ENCODE peak calls at places on chromosomes 12 and 14, in five cellular contexts. One of them, this sample, is unnamed.

GRCh38 chr12:104057771-104058197 is 6.5 kb upstream of the HCFC2 start:
- DNase-seq in transverse colon: no peak
- DNase-seq in spleen: no peak
- DNase-seq in K562: peak
- DNase-seq in H1: peak
- DNase-seq in this sample: no peak

GRCh38 chr12:75982974-75983660 is 48.5 kb downstream of the PHLDA1 start:
- DNase-seq in H1: no peak
- DNase-seq in transverse colon: no peak
- DNase-seq in spleen: no peak
- DNase-seq in K562: no peak
- DNase-seq in this sample: no peak

GRCh38 chr12:8157484-8158198 is 826 bp downstream of the ZNF705A start:
- DNase-seq in spleen: no peak
- DNase-seq in H1: no peak
- DNase-seq in K562: no peak
- DNase-seq in transverse colon: no peak
- DNase-seq in this sample: no peak

GRCh38 chr14:26281280-26281998 is 316.4 kb downstream of the NOVA1 start:
- DNase-seq in K562: peak
- DNase-seq in transverse colon: no peak
- DNase-seq in H1: no peak
- DNase-seq in spleen: no peak
- DNase-seq in this sample: peak

GRCh38 chr12:64221656-64222010 is 463 bp downstream of the KICS2 start:
- DNase-seq in H1: peak
- DNase-seq in K562: peak
- DNase-seq in transverse colon: peak
- DNase-seq in spleen: peak
- DNase-seq in this sample: peak

GRCh38 chr12:64404470-64405446 is 566 bp downstream of the XPOT start:
- DNase-seq in spleen: no peak
- DNase-seq in transverse colon: peak
- DNase-seq in H1: peak
- DNase-seq in K562: peak
- DNase-seq in this sample: peak

GRCh38 chr12:32312049-32312670 is 87.2 kb upstream of the FGD4 start:
- DNase-seq in H1: no peak
- DNase-seq in transverse colon: no peak
- DNase-seq in K562: no peak
- DNase-seq in spleen: no peak
- DNase-seq in this sample: no peak

GRCh38 chr14:59427653-59428578 is 37.3 kb downstream of the GPR135 start:
- DNase-seq in transverse colon: no peak
- DNase-seq in H1: no peak
- DNase-seq in K562: no peak
- DNase-seq in spleen: peak
- DNase-seq in this sample: peak

GRCh38 chr14:68633131-68633991 is 159.5 kb downstream of the ZFP36L1 start:
- DNase-seq in K562: no peak
- DNase-seq in H1: peak
- DNase-seq in spleen: no peak
- DNase-seq in transverse colon: no peak
- DNase-seq in this sample: no peak

GRCh38 chr14:96662116-96662901 is 134.9 kb upstream of the VRK1 start:
- DNase-seq in transverse colon: no peak
- DNase-seq in H1: peak
- DNase-seq in spleen: no peak
- DNase-seq in K562: no peak
- DNase-seq in this sample: peak

GRCh38 chr12:4191642-4192041 is 81.9 kb upstream of the CCND2 start:
- DNase-seq in H1: no peak
- DNase-seq in spleen: no peak
- DNase-seq in K562: no peak
- DNase-seq in transverse colon: no peak
- DNase-seq in this sample: no peak

GRCh38 chr12:128571906-128572305 is 251.9 kb downstream of the SLC15A4 start:
- DNase-seq in spleen: no peak
- DNase-seq in transverse colon: no peak
- DNase-seq in K562: no peak
- DNase-seq in H1: no peak
- DNase-seq in this sample: no peak
- TF ChIP-seq POLR2AphosphoS5 in spleen: no peak
- TF ChIP-seq POLR2AphosphoS5 in transverse colon: no peak
- TF ChIP-seq POLR2AphosphoS5 in K562: no peak
- TF ChIP-seq POLR2AphosphoS5 in H1: no peak
- TF ChIP-seq POLR2AphosphoS5 in this sample: no peak

DNA sequence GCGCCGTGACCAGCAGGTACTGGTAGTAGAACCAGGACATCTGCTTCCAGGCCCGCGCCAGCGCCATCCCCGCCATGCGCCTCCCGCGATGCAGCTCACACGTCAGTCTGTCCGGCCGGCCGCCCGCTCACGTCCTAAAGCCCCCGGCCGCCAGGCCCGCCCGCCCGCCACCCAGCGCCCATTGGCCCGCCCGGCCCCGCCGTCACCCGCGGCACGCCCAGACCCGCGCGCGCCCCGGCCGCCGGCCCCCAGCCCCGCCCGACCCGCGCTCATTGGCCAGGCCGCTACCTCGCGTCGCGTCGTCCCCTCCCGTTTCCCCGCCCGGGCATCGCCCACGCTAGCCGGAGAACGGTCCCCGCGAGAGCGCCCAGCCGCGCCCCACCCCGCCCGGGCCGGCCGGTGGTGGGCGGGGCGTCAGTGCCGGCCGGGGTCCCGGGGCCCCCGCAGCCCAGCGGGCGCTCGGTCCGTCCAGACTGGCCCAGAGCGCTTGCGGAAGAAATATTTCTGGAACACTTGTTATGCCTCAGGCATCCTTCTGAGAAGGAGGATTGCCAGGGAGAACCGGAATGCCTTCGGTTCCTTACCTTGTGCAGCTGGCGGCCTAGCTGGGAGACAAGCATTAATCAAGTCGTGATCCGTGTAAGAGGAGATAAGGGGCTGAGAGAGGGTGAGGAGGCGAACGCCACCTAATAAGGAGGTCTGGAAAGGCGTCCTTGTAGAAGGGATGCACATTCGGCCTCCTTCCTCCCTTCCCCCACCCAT is at the start of gene SPTSSA:
- DNase-seq in K562: peak
- DNase-seq in spleen: peak
- DNase-seq in transverse colon: peak
- DNase-seq in H1: peak
- DNase-seq in this sample: peak
- TF ChIP-seq POLR2A in K562: peak
- TF ChIP-seq POLR2A in spleen: peak
- TF ChIP-seq POLR2A in transverse colon: peak
- TF ChIP-seq POLR2A in H1: peak
- TF ChIP-seq POLR2A in this sample: peak

GRCh38 chr12:25812295-25812694 is 146.2 kb upstream of the RASSF8 start:
- DNase-seq in transverse colon: no peak
- DNase-seq in H1: no peak
- DNase-seq in K562: no peak
- DNase-seq in spleen: no peak
- DNase-seq in this sample: no peak

GRCh38 chr12:25813843-25814242 is 144.6 kb upstream of the RASSF8 start:
- DNase-seq in transverse colon: no peak
- DNase-seq in K562: no peak
- DNase-seq in spleen: no peak
- DNase-seq in H1: no peak
- DNase-seq in this sample: no peak

GRCh38 chr12:25817166-25817565 is 141.3 kb upstream of the RASSF8 start:
- DNase-seq in transverse colon: no peak
- DNase-seq in spleen: no peak
- DNase-seq in K562: no peak
- DNase-seq in H1: no peak
- DNase-seq in this sample: no peak

GRCh38 chr12:25819713-25820112 is 138.8 kb upstream of the RASSF8 start:
- DNase-seq in transverse colon: no peak
- DNase-seq in K562: no peak
- DNase-seq in spleen: no peak
- DNase-seq in H1: no peak
- DNase-seq in this sample: no peak

DNA sequence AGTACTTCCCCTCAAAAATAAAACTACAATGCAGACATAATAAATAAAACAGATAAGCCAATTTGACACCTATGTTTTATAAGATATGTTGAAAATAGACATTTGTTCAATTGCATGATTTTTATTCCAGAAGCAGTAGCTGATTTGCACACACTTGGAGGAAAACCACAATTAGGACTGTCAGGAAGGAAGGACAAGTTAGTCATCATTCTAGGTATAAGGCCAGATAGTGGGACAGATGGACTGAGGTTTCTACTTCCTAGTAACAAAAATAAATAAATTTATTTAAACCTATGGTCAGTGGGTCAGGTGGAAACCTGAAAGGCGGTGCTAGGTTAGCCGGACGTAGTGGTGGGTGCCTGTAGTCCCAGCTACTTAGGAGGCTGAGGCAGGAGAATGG is 141.8 kb upstream of the RASSF8 start:
- DNase-seq in K562: no peak
- DNase-seq in H1: no peak
- DNase-seq in spleen: no peak
- DNase-seq in transverse colon: no peak
- DNase-seq in this sample: no peak
- TF ChIP-seq POLR2AphosphoS5 in K562: no peak
- TF ChIP-seq POLR2AphosphoS5 in H1: no peak
- TF ChIP-seq POLR2AphosphoS5 in spleen: no peak
- TF ChIP-seq POLR2AphosphoS5 in transverse colon: no peak
- TF ChIP-seq POLR2AphosphoS5 in this sample: no peak

DNA sequence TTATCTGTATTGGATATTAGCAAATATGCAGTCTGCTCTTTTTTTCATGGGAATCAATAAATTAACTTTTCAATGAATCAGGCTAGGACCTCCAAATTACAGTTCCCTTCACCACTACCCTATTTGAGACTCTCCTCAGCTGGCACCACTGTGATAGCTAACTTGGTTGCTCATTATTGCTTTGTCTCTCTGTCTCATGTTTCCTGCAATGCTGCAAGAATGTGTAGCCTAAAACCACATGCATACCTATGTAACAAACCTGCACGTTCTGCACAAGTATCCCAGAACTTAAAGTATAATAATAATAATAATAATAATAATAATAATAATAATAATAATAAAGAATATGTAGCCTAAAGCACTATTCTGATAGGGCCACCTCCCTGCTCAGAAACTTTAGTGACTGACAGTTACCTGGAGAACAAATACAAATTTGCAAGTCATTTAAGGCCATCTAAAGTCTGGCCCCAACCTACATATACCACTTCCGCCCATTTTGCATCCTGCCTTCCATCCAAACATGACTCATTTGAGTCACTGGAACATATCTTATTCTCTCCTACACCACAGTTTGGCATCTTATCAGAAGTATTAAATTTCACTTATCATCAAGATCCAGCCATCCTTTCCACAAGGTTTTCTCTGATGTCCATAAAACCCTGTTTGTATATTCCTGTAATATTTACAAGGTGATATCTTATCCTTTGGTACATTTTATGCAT is 215.1 kb downstream of the LRRK2 start:
- DNase-seq in transverse colon: no peak
- DNase-seq in H1: no peak
- DNase-seq in spleen: no peak
- DNase-seq in K562: no peak
- DNase-seq in this sample: no peak
- TF ChIP-seq POLR2A in transverse colon: no peak
- TF ChIP-seq POLR2A in H1: no peak
- TF ChIP-seq POLR2A in spleen: no peak
- TF ChIP-seq POLR2A in K562: no peak
- TF ChIP-seq POLR2A in this sample: no peak

GRCh38 chr12:124861492-124861891 is 2.2 kb downstream of the SCARB1 start:
- DNase-seq in spleen: no peak
- DNase-seq in H1: no peak
- DNase-seq in transverse colon: peak
- DNase-seq in K562: no peak
- DNase-seq in this sample: no peak
- TF ChIP-seq POLR2AphosphoS5 in spleen: no peak
- TF ChIP-seq POLR2AphosphoS5 in H1: no peak
- TF ChIP-seq POLR2AphosphoS5 in transverse colon: no peak
- TF ChIP-seq POLR2AphosphoS5 in K562: no peak
- TF ChIP-seq POLR2AphosphoS5 in this sample: no peak

DNA sequence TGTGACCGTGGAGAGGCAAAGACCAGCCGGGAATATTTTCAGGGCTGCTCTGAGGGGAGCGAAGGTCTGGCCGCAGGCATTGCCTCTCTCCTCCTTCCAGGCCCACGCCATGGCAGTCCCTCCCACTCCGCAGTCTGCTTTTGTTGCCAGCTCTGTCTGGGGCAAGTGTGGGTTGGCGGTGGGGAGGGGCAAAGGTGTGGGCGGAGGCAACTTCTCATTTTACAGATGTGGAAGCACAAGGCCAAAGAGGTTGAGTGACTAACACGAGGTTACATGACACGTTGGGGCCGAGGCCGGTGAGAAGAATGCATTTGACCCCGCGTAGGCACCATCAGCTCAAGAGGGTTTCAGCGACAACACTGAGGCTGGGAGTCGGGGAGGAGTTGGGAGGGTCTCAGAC is 6.1 kb upstream of the FAIM2 start:
- DNase-seq in spleen: peak
- DNase-seq in K562: peak
- DNase-seq in transverse colon: no peak
- DNase-seq in H1: peak
- DNase-seq in this sample: peak
- TF ChIP-seq POLR2A in spleen: no peak
- TF ChIP-seq POLR2A in K562: no peak
- TF ChIP-seq POLR2A in transverse colon: no peak
- TF ChIP-seq POLR2A in H1: no peak
- TF ChIP-seq POLR2A in this sample: no peak

GRCh38 chr12:645563-646071 is 17.6 kb downstream of the NINJ2 start:
- DNase-seq in spleen: no peak
- DNase-seq in K562: no peak
- DNase-seq in H1: no peak
- DNase-seq in transverse colon: no peak
- DNase-seq in this sample: no peak

GRCh38 chr12:644293-644639 is 19.0 kb downstream of the NINJ2 start:
- DNase-seq in transverse colon: no peak
- DNase-seq in spleen: no peak
- DNase-seq in H1: no peak
- DNase-seq in K562: no peak
- DNase-seq in this sample: no peak

GRCh38 chr12:644818-645552 is 18.3 kb downstream of the NINJ2 start:
- DNase-seq in H1: no peak
- DNase-seq in transverse colon: no peak
- DNase-seq in spleen: no peak
- DNase-seq in K562: no peak
- DNase-seq in this sample: no peak

GRCh38 chr12:642633-643477 is 20.4 kb downstream of the NINJ2 start:
- DNase-seq in K562: peak
- DNase-seq in transverse colon: peak
- DNase-seq in H1: peak
- DNase-seq in spleen: peak
- DNase-seq in this sample: peak

GRCh38 chr12:643478-644292 is 19.6 kb downstream of the NINJ2 start:
- DNase-seq in H1: no peak
- DNase-seq in transverse colon: peak
- DNase-seq in K562: peak
- DNase-seq in spleen: peak
- DNase-seq in this sample: no peak
- TF ChIP-seq POLR2AphosphoS5 in H1: no peak
- TF ChIP-seq POLR2AphosphoS5 in transverse colon: no peak
- TF ChIP-seq POLR2AphosphoS5 in K562: no peak
- TF ChIP-seq POLR2AphosphoS5 in spleen: no peak
- TF ChIP-seq POLR2AphosphoS5 in this sample: no peak